ENCODE peak calls at places on chromosomes 2 and 18, in nine cellular contexts. M is SW480; I is right cardiac atrium; A is GM12865; J is esophagus squamous epithelium; N is aorta; X is activated CD4-positive, alpha-beta T cell treated with anti-CD3 and anti-CD28 coated beads, Interleukin-2, amount 50 U/mL, for 1 hour; Q is GM03348; L is occipital lobe. O is an unnamed sample.

GRCh38 chr18:57813245-57813644 is 10.1 kb upstream of the ATP8B1 start:
- DNase-seq in I (no peak), N (no peak), Q (peak; percentile 87), M (no peak), L (no peak), J (no peak), X (no peak), A (no peak), O (no peak)

GRCh38 chr2:26068602-26069298 is 34.9 kb downstream of the RAB10 start:
- DNase-seq in I (no peak), L (no peak), A (peak; percentile 83), M (peak; percentile 64), X (no peak), N (no peak), Q (peak; percentile 76), J (no peak), O (peak; percentile 57)

GRCh38 chr2:196925445-196925767 is 1.1 kb downstream of the PGAP1 start:
- DNase-seq in I (no peak), X (no peak), N (no peak), A (no peak), J (no peak), Q (peak; percentile 19), M (no peak), L (no peak), O (no peak)

GRCh38 chr2:214934006-214934405 is 124.5 kb upstream of the BARD1 start:
- DNase-seq in Q (no peak), M (no peak), L (no peak), X (no peak), I (no peak), A (no peak), J (no peak), N (no peak), O (no peak)

GRCh38 chr2:42191285-42192009 is 22.3 kb downstream of the EML4 start:
- DNase-seq in Q (no peak), L (no peak), I (no peak), N (no peak), J (no peak), A (no peak), M (no peak), X (no peak), O (no peak)

GRCh38 chr18:2104620-2105462 is 466.5 kb downstream of the METTL4 start:
- DNase-seq in M (peak; percentile 51), L (no peak), N (no peak), I (peak; percentile 62), J (no peak), Q (peak; percentile 85), X (peak; percentile 20), A (peak; percentile 66), O (peak; percentile 16)

GRCh38 chr2:239233576-239233975 is 167.2 kb downstream of the HDAC4 start:
- DNase-seq in A (no peak), N (no peak), X (no peak), J (no peak), M (no peak), Q (no peak), L (no peak), I (no peak), O (no peak)

GRCh38 chr2:101375653-101376052 is 11.7 kb downstream of the CREG2 start:
- DNase-seq in Q (no peak), M (no peak), A (no peak), X (no peak), N (no peak), L (no peak), I (no peak), J (no peak), O (no peak)

GRCh38 chr2:120935339-120936313 is 200.0 kb downstream of the GLI2 start:
- DNase-seq in X (no peak), L (no peak), J (no peak), A (no peak), M (peak; percentile 88), Q (peak; percentile 67), I (peak; percentile 64), N (no peak), O (no peak)

GRCh38 chr18:76266226-76266991 is 228.6 kb downstream of the ZNF516 start:
- DNase-seq in A (no peak), N (no peak), J (no peak), I (no peak), X (no peak), M (no peak), L (no peak), Q (no peak), O (no peak)

GRCh38 chr2:43127208-43127940 is 99.0 kb downstream of the ZFP36L2 start:
- DNase-seq in N (peak; percentile 91), J (peak; percentile 35), X (peak; percentile 94), M (peak; percentile 45), Q (peak; percentile 59), A (peak; percentile 84), I (peak; percentile 91), L (no peak), O (peak; percentile 42)

GRCh38 chr2:176110975-176111663 is 4.0 kb downstream of the HOXD11 start:
- DNase-seq in N (no peak), L (no peak), I (no peak), A (peak; percentile 48), M (peak; percentile 48), J (no peak), X (no peak), Q (no peak), O (no peak)

GRCh38 chr18:50632895-50633515 is 73.1 kb downstream of the MAPK4 start:
- DNase-seq in L (no peak), J (no peak), M (no peak), I (no peak), X (no peak), A (no peak), Q (no peak), N (no peak), O (no peak)

GRCh38 chr2:198788676-198789075 is 669.1 kb downstream of the SATB2 start:
- DNase-seq in M (no peak), A (no peak), I (no peak), Q (no peak), J (no peak), X (no peak), N (no peak), L (no peak), O (no peak)

GRCh38 chr2:162704496-162704895 is 134.1 kb downstream of the KCNH7 start:
- DNase-seq in J (no peak), Q (no peak), I (no peak), N (no peak), M (no peak), L (no peak), X (no peak), A (no peak), O (no peak)

GRCh38 chr2:233831011-233831721 is 23.2 kb downstream of the HJURP start:
- DNase-seq in A (no peak), Q (no peak), J (no peak), N (peak; percentile 53), I (no peak), M (no peak), X (no peak), L (no peak), O (no peak)

GRCh38 chr18:47587587-47587986 is 336.1 kb upstream of the SKOR2 start:
- DNase-seq in Q (no peak), X (no peak), A (no peak), N (no peak), I (no peak), M (no peak), L (no peak), J (no peak), O (no peak)

GRCh38 chr2:54924121-54924520 is 126.1 kb downstream of the RTN4 start:
- DNase-seq in J (no peak), I (no peak), X (no peak), N (no peak), L (no peak), Q (no peak), A (no peak), M (no peak), O (no peak)

GRCh38 chr2:1078326-1078885 is 127.8 kb downstream of the SNTG2 start:
- DNase-seq in I (no peak), N (no peak), L (no peak), Q (no peak), J (no peak), X (no peak), A (no peak), M (no peak), O (no peak)

GRCh38 chr2:99698896-99699295 is 209.1 kb upstream of the REV1 start:
- DNase-seq in L (no peak), Q (peak; percentile 39), M (peak; percentile 67), I (no peak), N (no peak), J (no peak), A (no peak), X (no peak), O (no peak)

GRCh38 chr2:9675369-9676351 is 44.9 kb upstream of the YWHAQ start:
- DNase-seq in A (no peak), L (no peak), J (no peak), I (no peak), N (no peak), X (no peak), M (peak; percentile 65), Q (peak; percentile 91), O (no peak)

GRCh38 chr2:142755191-142755590 is 122.3 kb upstream of the KYNU start:
- DNase-seq in L (no peak), M (no peak), Q (no peak), X (no peak), J (no peak), A (no peak), N (no peak), I (no peak), O (no peak)

GRCh38 chr2:23009545-23010149 is 375.3 kb upstream of the KLHL29 start:
- DNase-seq in J (no peak), A (no peak), I (no peak), Q (peak; percentile 30), X (no peak), M (no peak), L (peak; percentile 16), N (no peak), O (no peak)